ENCODE peak calls at places on chromosomes 13 and 19, in five cellular contexts. H, U, X, N and V are unnamed samples.

GRCh38 chr13:40694426-40694825 is 28.0 kb upstream of the FOXO1 start:
- DNase-seq in U (no peak), H (no peak), X (no peak), N (no peak), V (no peak)

GRCh38 chr19:16541526-16542044 is 652 bp downstream of the CHERP start:
- DNase-seq in X (no peak), N (no peak), H (no peak), U (peak; percentile 17), V (no peak)

GRCh38 chr13:99926014-99926731 is 45.4 kb downstream of the ZIC5 start:
- DNase-seq in U (peak; percentile 3), X (no peak), N (peak; percentile 62), H (no peak), V (no peak)

GRCh38 chr13:29496241-29496712 is 99.2 kb downstream of the SLC7A1 start:
- DNase-seq in U (no peak), H (no peak), X (no peak), N (peak; percentile 50), V (no peak)

GRCh38 chr13:26246154-26246553 is 7.8 kb upstream of the CDK8 start:
- DNase-seq in H (no peak), U (no peak), X (no peak), N (no peak), V (no peak)

GRCh38 chr19:14433454-14434156 is 499 bp downstream of the PKN1 start:
- DNase-seq in X (peak; percentile 35), U (no peak), H (no peak), N (peak; percentile 24), V (no peak)

GRCh38 chr19:41367848-41368301 is 3.9 kb upstream of the B9D2 start:
- DNase-seq in U (peak; percentile 79), X (no peak), H (no peak), N (peak; percentile 54), V (no peak)

GRCh38 chr19:511101-511841 is 4.0 kb downstream of the TPGS1 start:
- DNase-seq in X (peak; percentile 38), U (no peak), N (no peak), H (no peak), V (peak; percentile 54)

GRCh38 chr19:54190503-54190941 is 586 bp upstream of the TSEN34 start:
- DNase-seq in X (peak; percentile 99), N (peak; percentile 89), H (peak; percentile 100), U (peak; percentile 99), V (peak; percentile 99)

GRCh38 chr19:3098515-3099346 is 4.6 kb downstream of the GNA11 start:
- DNase-seq in H (peak; percentile 74), U (no peak), X (no peak), N (no peak), V (no peak)

GRCh38 chr19:49213791-49214190 is 56.2 kb downstream of the TRPM4 start:
- DNase-seq in U (no peak), H (peak; percentile 39), X (peak; percentile 70), N (no peak), V (peak; percentile 22)

GRCh38 chr13:101346942-101347728 is 69.2 kb downstream of the NALCN start:
- DNase-seq in X (no peak), U (peak; percentile 17), H (no peak), N (no peak), V (no peak)

GRCh38 chr13:64127192-64127591 is 2711.5 kb upstream of the PCDH20 start:
- DNase-seq in X (no peak), H (no peak), U (no peak), N (no peak), V (no peak)
- TF ChIP-seq CTCF in X (no peak), H (no peak), U (no peak), N (no peak), V (no peak)

DNA sequence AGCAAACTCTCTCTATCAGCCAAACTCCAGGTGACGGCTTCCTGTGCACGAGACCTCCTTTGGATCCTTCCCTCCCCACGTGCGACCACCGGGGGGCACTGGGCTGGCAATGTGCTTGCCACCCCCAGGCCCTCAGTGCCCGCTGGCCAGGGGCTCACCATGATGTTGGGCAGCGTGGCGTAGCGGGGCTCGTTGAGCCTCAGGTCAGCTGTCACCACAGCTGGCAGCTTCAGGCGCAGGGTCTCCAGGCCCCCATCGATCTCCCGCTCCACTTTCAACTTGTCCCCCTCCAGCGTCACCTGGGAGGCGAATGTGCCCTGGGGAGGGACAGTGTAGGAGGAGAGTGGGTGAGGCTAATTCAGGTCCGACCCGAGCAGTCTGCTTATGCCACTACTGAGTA is 4.8 kb upstream of the VSIG10L start:
- DNase-seq in N (no peak), U (no peak), X (no peak), H (no peak), V (no peak)
- TF ChIP-seq CTCF in N (no peak), U (peak; percentile 13), X (no peak), H (no peak), V (no peak)

DNA sequence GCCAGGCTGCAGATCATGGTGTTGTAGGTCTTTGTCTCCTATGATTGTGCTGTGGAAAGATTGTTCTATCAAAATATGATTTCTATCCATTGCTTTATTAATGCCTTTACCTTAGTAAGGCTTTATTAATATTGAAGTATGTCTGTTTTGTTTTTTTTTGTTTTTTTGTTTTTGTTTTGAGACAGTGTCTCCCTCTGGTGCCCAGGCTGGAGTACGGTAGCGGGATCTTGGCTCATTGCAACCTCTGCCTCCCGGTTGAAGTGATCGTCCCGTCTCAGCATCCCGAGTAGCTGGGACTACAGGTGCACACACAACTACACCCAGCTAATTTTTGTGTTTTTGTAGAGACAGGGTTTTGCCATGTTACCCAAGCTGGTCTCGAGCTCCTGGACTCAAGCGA is 7.7 kb downstream of the IRGC start:
- DNase-seq in U (no peak), N (no peak), H (no peak), X (no peak), V (no peak)
- TF ChIP-seq CTCF in U (peak; percentile 56), N (no peak), H (no peak), X (no peak), V (no peak)

GRCh38 chr13:53338760-53339159 is 310.1 kb downstream of the OLFM4 start:
- DNase-seq in U (no peak), X (no peak), H (no peak), N (no peak), V (no peak)
- TF ChIP-seq CTCF in U (no peak), X (no peak), H (no peak), N (no peak), V (peak; percentile 15)

GRCh38 chr19:9945319-9945966 is 9.1 kb upstream of the OLFM2 start:
- DNase-seq in N (peak; percentile 26), X (peak; percentile 36), H (peak; percentile 59), U (peak; percentile 98), V (no peak)
- TF ChIP-seq CTCF in N (no peak), X (no peak), H (no peak), U (peak; percentile 52), V (no peak)